ENCODE peak calls at places on chromosomes 6 and 20, in eight cellular contexts. One of them, this sample, is unnamed.

GRCh38 chr6:24818346-24818745 is 19.6 kb upstream of the ARMH2 start:
- DNase-seq in fibroblast of lung: no peak
- DNase-seq in NCI-H748 treated with DMSO at 0.1 percent for 48 hours: no peak
- DNase-seq in kidney tubule cell: no peak
- DNase-seq in NCI-H460: no peak
- DNase-seq in EH: no peak
- DNase-seq in amniotic stem cell: no peak
- DNase-seq in activated CD8-positive, alpha-beta memory T cell treated with anti-CD3 and anti-CD28 coated beads for 24 hours: no peak
- DNase-seq in this sample: no peak

GRCh38 chr6:110509617-110510231 is 33.3 kb upstream of the SLC22A16 start:
- DNase-seq in fibroblast of lung: peak
- DNase-seq in NCI-H748 treated with DMSO at 0.1 percent for 48 hours: no peak
- DNase-seq in kidney tubule cell: peak
- DNase-seq in NCI-H460: no peak
- DNase-seq in EH: peak
- DNase-seq in amniotic stem cell: no peak
- DNase-seq in activated CD8-positive, alpha-beta memory T cell treated with anti-CD3 and anti-CD28 coated beads for 24 hours: no peak
- DNase-seq in this sample: peak

GRCh38 chr20:35991142-35991771 is 22.9 kb downstream of the CNBD2 start:
- DNase-seq in fibroblast of lung: peak
- DNase-seq in NCI-H748 treated with DMSO at 0.1 percent for 48 hours: no peak
- DNase-seq in kidney tubule cell: peak
- DNase-seq in NCI-H460: peak
- DNase-seq in EH: peak
- DNase-seq in amniotic stem cell: no peak
- DNase-seq in activated CD8-positive, alpha-beta memory T cell treated with anti-CD3 and anti-CD28 coated beads for 24 hours: no peak
- DNase-seq in this sample: no peak

GRCh38 chr6:1657116-1657776 is 47.5 kb downstream of the FOXC1 start:
- DNase-seq in fibroblast of lung: no peak
- DNase-seq in NCI-H748 treated with DMSO at 0.1 percent for 48 hours: no peak
- DNase-seq in kidney tubule cell: peak
- DNase-seq in NCI-H460: no peak
- DNase-seq in EH: no peak
- DNase-seq in amniotic stem cell: no peak
- DNase-seq in activated CD8-positive, alpha-beta memory T cell treated with anti-CD3 and anti-CD28 coated beads for 24 hours: no peak
- DNase-seq in this sample: no peak

GRCh38 chr20:62824476-62825287 is 7.8 kb downstream of the COL9A3 start:
- DNase-seq in fibroblast of lung: peak
- DNase-seq in NCI-H748 treated with DMSO at 0.1 percent for 48 hours: no peak
- DNase-seq in kidney tubule cell: peak
- DNase-seq in NCI-H460: no peak
- DNase-seq in EH: peak
- DNase-seq in amniotic stem cell: no peak
- DNase-seq in activated CD8-positive, alpha-beta memory T cell treated with anti-CD3 and anti-CD28 coated beads for 24 hours: no peak
- DNase-seq in this sample: no peak

GRCh38 chr6:137471951-137472350 is 22.2 kb downstream of the OLIG3 start:
- DNase-seq in fibroblast of lung: no peak
- DNase-seq in NCI-H748 treated with DMSO at 0.1 percent for 48 hours: no peak
- DNase-seq in kidney tubule cell: no peak
- DNase-seq in NCI-H460: no peak
- DNase-seq in EH: no peak
- DNase-seq in amniotic stem cell: no peak
- DNase-seq in activated CD8-positive, alpha-beta memory T cell treated with anti-CD3 and anti-CD28 coated beads for 24 hours: no peak
- DNase-seq in this sample: no peak

GRCh38 chr20:15339264-15339663 is 1001.9 kb upstream of the FLRT3 start:
- DNase-seq in fibroblast of lung: no peak
- DNase-seq in NCI-H748 treated with DMSO at 0.1 percent for 48 hours: no peak
- DNase-seq in kidney tubule cell: no peak
- DNase-seq in NCI-H460: no peak
- DNase-seq in EH: no peak
- DNase-seq in amniotic stem cell: no peak
- DNase-seq in activated CD8-positive, alpha-beta memory T cell treated with anti-CD3 and anti-CD28 coated beads for 24 hours: no peak
- DNase-seq in this sample: no peak

GRCh38 chr20:45469336-45470261 is at the start of gene WFDC2:
- DNase-seq in fibroblast of lung: no peak
- DNase-seq in NCI-H748 treated with DMSO at 0.1 percent for 48 hours: no peak
- DNase-seq in kidney tubule cell: peak
- DNase-seq in NCI-H460: no peak
- DNase-seq in EH: no peak
- DNase-seq in amniotic stem cell: no peak
- DNase-seq in activated CD8-positive, alpha-beta memory T cell treated with anti-CD3 and anti-CD28 coated beads for 24 hours: no peak
- DNase-seq in this sample: no peak

GRCh38 chr6:138086573-138087196 is 20.5 kb downstream of the PERP start:
- DNase-seq in fibroblast of lung: peak
- DNase-seq in NCI-H748 treated with DMSO at 0.1 percent for 48 hours: peak
- DNase-seq in kidney tubule cell: peak
- DNase-seq in NCI-H460: no peak
- DNase-seq in EH: peak
- DNase-seq in amniotic stem cell: no peak
- DNase-seq in activated CD8-positive, alpha-beta memory T cell treated with anti-CD3 and anti-CD28 coated beads for 24 hours: no peak
- DNase-seq in this sample: peak

GRCh38 chr6:705047-705446 is 12.1 kb upstream of the EXOC2 start:
- DNase-seq in fibroblast of lung: no peak
- DNase-seq in NCI-H748 treated with DMSO at 0.1 percent for 48 hours: peak
- DNase-seq in kidney tubule cell: no peak
- DNase-seq in NCI-H460: no peak
- DNase-seq in EH: no peak
- DNase-seq in amniotic stem cell: no peak
- DNase-seq in activated CD8-positive, alpha-beta memory T cell treated with anti-CD3 and anti-CD28 coated beads for 24 hours: no peak
- DNase-seq in this sample: no peak

GRCh38 chr20:52958206-52958605 is 14.0 kb upstream of the TSHZ2 start:
- DNase-seq in fibroblast of lung: peak
- DNase-seq in NCI-H748 treated with DMSO at 0.1 percent for 48 hours: no peak
- DNase-seq in kidney tubule cell: peak
- DNase-seq in NCI-H460: no peak
- DNase-seq in EH: no peak
- DNase-seq in amniotic stem cell: no peak
- DNase-seq in activated CD8-positive, alpha-beta memory T cell treated with anti-CD3 and anti-CD28 coated beads for 24 hours: no peak
- DNase-seq in this sample: no peak

GRCh38 chr20:845967-846893 is 12.7 kb downstream of the FAM110A start:
- DNase-seq in fibroblast of lung: no peak
- DNase-seq in NCI-H748 treated with DMSO at 0.1 percent for 48 hours: no peak
- DNase-seq in kidney tubule cell: no peak
- DNase-seq in NCI-H460: no peak
- DNase-seq in EH: no peak
- DNase-seq in amniotic stem cell: no peak
- DNase-seq in activated CD8-positive, alpha-beta memory T cell treated with anti-CD3 and anti-CD28 coated beads for 24 hours: no peak
- DNase-seq in this sample: no peak

GRCh38 chr20:60117040-60117439 is 158.8 kb downstream of the CDH26 start:
- DNase-seq in fibroblast of lung: no peak
- DNase-seq in NCI-H748 treated with DMSO at 0.1 percent for 48 hours: no peak
- DNase-seq in kidney tubule cell: peak
- DNase-seq in NCI-H460: no peak
- DNase-seq in EH: peak
- DNase-seq in amniotic stem cell: no peak
- DNase-seq in activated CD8-positive, alpha-beta memory T cell treated with anti-CD3 and anti-CD28 coated beads for 24 hours: no peak
- DNase-seq in this sample: no peak

GRCh38 chr20:1907586-1907985 is 12.4 kb downstream of the SIRPA start:
- DNase-seq in fibroblast of lung: peak
- DNase-seq in NCI-H748 treated with DMSO at 0.1 percent for 48 hours: no peak
- DNase-seq in kidney tubule cell: peak
- DNase-seq in NCI-H460: no peak
- DNase-seq in EH: peak
- DNase-seq in amniotic stem cell: no peak
- DNase-seq in activated CD8-positive, alpha-beta memory T cell treated with anti-CD3 and anti-CD28 coated beads for 24 hours: no peak
- DNase-seq in this sample: no peak

GRCh38 chr6:144744720-144745119 is 459.6 kb downstream of the UTRN start:
- DNase-seq in fibroblast of lung: no peak
- DNase-seq in NCI-H748 treated with DMSO at 0.1 percent for 48 hours: peak
- DNase-seq in kidney tubule cell: no peak
- DNase-seq in NCI-H460: no peak
- DNase-seq in EH: no peak
- DNase-seq in amniotic stem cell: no peak
- DNase-seq in activated CD8-positive, alpha-beta memory T cell treated with anti-CD3 and anti-CD28 coated beads for 24 hours: no peak
- DNase-seq in this sample: no peak

GRCh38 chr20:62236674-62236996 is 1.7 kb upstream of the OSBPL2 start:
- DNase-seq in fibroblast of lung: no peak
- DNase-seq in NCI-H748 treated with DMSO at 0.1 percent for 48 hours: peak
- DNase-seq in kidney tubule cell: no peak
- DNase-seq in NCI-H460: no peak
- DNase-seq in EH: peak
- DNase-seq in amniotic stem cell: no peak
- DNase-seq in activated CD8-positive, alpha-beta memory T cell treated with anti-CD3 and anti-CD28 coated beads for 24 hours: no peak
- DNase-seq in this sample: no peak

GRCh38 chr6:108489699-108490098 is 71.0 kb upstream of the FOXO3 start:
- DNase-seq in fibroblast of lung: no peak
- DNase-seq in NCI-H748 treated with DMSO at 0.1 percent for 48 hours: no peak
- DNase-seq in kidney tubule cell: no peak
- DNase-seq in NCI-H460: no peak
- DNase-seq in EH: no peak
- DNase-seq in amniotic stem cell: no peak
- DNase-seq in activated CD8-positive, alpha-beta memory T cell treated with anti-CD3 and anti-CD28 coated beads for 24 hours: no peak
- DNase-seq in this sample: no peak

GRCh38 chr6:86856937-86857563 is 80.3 kb upstream of the HTR1E start:
- DNase-seq in fibroblast of lung: peak
- DNase-seq in NCI-H748 treated with DMSO at 0.1 percent for 48 hours: peak
- DNase-seq in kidney tubule cell: peak
- DNase-seq in NCI-H460: peak
- DNase-seq in EH: peak
- DNase-seq in amniotic stem cell: no peak
- DNase-seq in activated CD8-positive, alpha-beta memory T cell treated with anti-CD3 and anti-CD28 coated beads for 24 hours: no peak
- DNase-seq in this sample: peak

This sample was measured in Panc1.